ENCODE peak calls at places on chromosome 13, in eight cellular contexts. V is activated naive CD8-positive, alpha-beta T cell treated with anti-CD3 and anti-CD28 coated beads, Interleukin-2, amount 10 ng/mL, durations not matched to agents 7 days and 5 days; D is Right ventricle myocardium inferior; I is activated T-helper 17 cell treated with anti-CD3 and anti-CD28 coated beads, Interleukin-2, amount 50 U/mL, for 72 hours; N is activated T-cell treated with anti-CD3 and anti-CD28 coated beads, Interleukin-2, amount 50 U/mL, for 4 hours; Y is psoas muscle; H is lung; J is A549. S is an unnamed sample.

GRCh38 chr13:29282096-29282495 is 313.4 kb downstream of the SLC7A1 start:
- ATAC-seq in H (no peak), V (no peak), I (peak; percentile 50), J (no peak), D (no peak), N (no peak), Y (no peak), S (no peak)

GRCh38 chr13:100483836-100484381 is 104.7 kb downstream of the GGACT start:
- ATAC-seq in N (no peak), D (no peak), H (no peak), I (no peak), V (no peak), J (no peak), Y (no peak), S (no peak)

GRCh38 chr13:109964164-109964563 is 177.8 kb upstream of the IRS2 start:
- ATAC-seq in N (no peak), D (no peak), I (no peak), H (no peak), J (no peak), Y (no peak), V (no peak), S (no peak)

GRCh38 chr13:40381935-40382764 is 284.3 kb downstream of the FOXO1 start:
- ATAC-seq in D (peak; percentile 41), N (no peak), J (no peak), H (no peak), V (no peak), Y (no peak), I (no peak), S (no peak)

GRCh38 chr13:71039440-71039839 is 827.6 kb downstream of the DACH1 start:
- ATAC-seq in J (no peak), D (no peak), I (no peak), Y (no peak), H (no peak), N (no peak), V (no peak), S (no peak)

GRCh38 chr13:114107686-114108081 is 24.7 kb downstream of the RASA3 start:
- ATAC-seq in N (no peak), V (no peak), H (no peak), J (no peak), I (no peak), Y (peak; percentile 84), D (peak; percentile 73), S (no peak)

GRCh38 chr13:76245920-76246319 is 609.8 kb downstream of the LMO7 start:
- ATAC-seq in N (no peak), H (no peak), Y (no peak), I (no peak), V (no peak), D (no peak), J (no peak), S (no peak)

GRCh38 chr13:26591672-26592071 is 34.2 kb downstream of the WASF3 start:
- ATAC-seq in N (no peak), D (no peak), Y (no peak), J (no peak), V (no peak), H (no peak), I (no peak), S (no peak)

GRCh38 chr13:94967183-94968039 is 255.1 kb upstream of the SOX21 start:
- ATAC-seq in J (peak; percentile 87), N (peak; percentile 74), Y (peak; percentile 37), D (peak; percentile 37), H (peak; percentile 27), V (peak; percentile 74), I (peak; percentile 62), S (peak; percentile 84)

GRCh38 chr13:51643114-51643881 is 59.0 kb downstream of the WDFY2 start:
- ATAC-seq in V (no peak), J (peak; percentile 91), D (no peak), N (no peak), Y (peak; percentile 54), H (no peak), I (peak; percentile 61), S (peak; percentile 41)

GRCh38 chr13:94342436-94343242 is 136.8 kb downstream of the DCT start:
- ATAC-seq in Y (no peak), H (no peak), J (no peak), N (no peak), V (no peak), I (no peak), D (peak; percentile 27), S (no peak)

GRCh38 chr13:39616087-39616694 is 13.2 kb upstream of the LHFPL6 start:
- ATAC-seq in H (peak; percentile 53), J (peak; percentile 83), V (peak; percentile 50), N (peak; percentile 66), D (peak; percentile 84), I (peak; percentile 55), Y (peak; percentile 82), S (no peak)

GRCh38 chr13:71935166-71935840 is 68.3 kb upstream of the DACH1 start:
- ATAC-seq in I (no peak), H (no peak), Y (no peak), N (no peak), V (no peak), D (no peak), J (no peak), S (no peak)

GRCh38 chr13:23915308-23915707 is 18.0 kb upstream of the C1QTNF9B start:
- ATAC-seq in I (no peak), V (no peak), Y (no peak), D (no peak), H (no peak), N (no peak), J (no peak), S (peak; percentile 47)

GRCh38 chr13:83183439-83184149 is 698.7 kb downstream of the SLITRK1 start:
- ATAC-seq in V (no peak), Y (no peak), J (no peak), N (no peak), D (no peak), H (no peak), I (no peak), S (no peak)

GRCh38 chr13:99471231-99472202 is 29.8 kb upstream of the TM9SF2 start:
- ATAC-seq in Y (no peak), D (no peak), H (no peak), V (no peak), I (no peak), N (no peak), J (no peak), S (no peak)

GRCh38 chr13:80706164-80706471 is 365.2 kb upstream of the SPRY2 start:
- ATAC-seq in N (no peak), D (no peak), I (no peak), Y (no peak), J (no peak), H (no peak), V (no peak), S (no peak)

GRCh38 chr13:30181856-30182651 is 125.3 kb downstream of the KATNAL1 start:
- ATAC-seq in I (no peak), V (no peak), H (no peak), Y (no peak), D (no peak), N (no peak), J (no peak), S (no peak)

GRCh38 chr13:113840541-113841354 is 23.1 kb downstream of the GAS6 start:
- ATAC-seq in Y (no peak), J (no peak), H (no peak), D (no peak), N (no peak), I (no peak), V (no peak), S (no peak)

GRCh38 chr13:44004881-44005280 is 125.2 kb downstream of the LACC1 start:
- ATAC-seq in Y (no peak), N (no peak), J (no peak), D (no peak), H (no peak), I (no peak), V (no peak), S (peak; percentile 74)

GRCh38 chr13:45295536-45295935 is 45.4 kb downstream of the TPT1 start:
- ATAC-seq in H (no peak), J (no peak), V (no peak), Y (peak; percentile 82), I (no peak), D (peak; percentile 62), N (no peak), S (no peak)

GRCh38 chr13:114249062-114249461 is 14.4 kb downstream of the CDC16 start:
- ATAC-seq in Y (no peak), D (no peak), V (no peak), J (no peak), H (no peak), I (no peak), N (no peak), S (peak; percentile 81)

GRCh38 chr13:31794452-31794851 is 55.1 kb downstream of the RXFP2 start:
- ATAC-seq in J (no peak), V (no peak), N (no peak), D (peak; percentile 78), H (no peak), I (no peak), Y (peak; percentile 51), S (no peak)

S was measured in esophagus mucosa.